ENCODE peak calls at places on chromosome 9, in five cellular contexts. B is dorsolateral prefrontal cortex, I is prostate gland, F is uterus, Y is stomach. P is an unnamed sample.

GRCh38 chr9:137183980-137184595 is 4.3 kb downstream of the ANAPC2 start:
- DNase-seq in F (no peak), B (no peak), Y (no peak), I (no peak), P (no peak)

GRCh38 chr9:131197160-131197911 is 72.0 kb downstream of the NUP214 start:
- DNase-seq in F (no peak), Y (no peak), B (no peak), I (no peak), P (no peak)

GRCh38 chr9:103364753-103365152 is 369.6 kb downstream of the CYLC2 start:
- DNase-seq in B (no peak), Y (no peak), F (no peak), I (no peak), P (no peak)

GRCh38 chr9:132154925-132155324 is 6.9 kb upstream of the NTNG2 start:
- DNase-seq in I (no peak), Y (no peak), F (no peak), B (no peak), P (no peak)

GRCh38 chr9:123689701-123690428 is 240.1 kb downstream of the DENND1A start:
- DNase-seq in I (no peak), B (no peak), F (no peak), Y (no peak), P (no peak)

GRCh38 chr9:124757589-124757988 is 13.5 kb downstream of the NR6A1 start:
- DNase-seq in F (no peak), B (no peak), I (no peak), Y (no peak), P (no peak)

GRCh38 chr9:98172604-98173003 is 19.8 kb downstream of the CORO2A start:
- DNase-seq in I (peak), B (no peak), Y (peak), F (no peak), P (peak)

GRCh38 chr9:76571288-76572204 is 112.6 kb downstream of the GCNT1 start:
- DNase-seq in B (no peak), I (no peak), Y (no peak), F (no peak), P (no peak)

GRCh38 chr9:137218754-137219271 is 3.2 kb downstream of the RNF208 start:
- DNase-seq in B (no peak), F (no peak), I (no peak), Y (peak), P (no peak)

GRCh38 chr9:119094086-119094485 is 275.1 kb downstream of the BRINP1 start:
- DNase-seq in Y (no peak), B (no peak), I (no peak), F (no peak), P (no peak)

GRCh38 chr9:93096131-93096802 is at the start of gene CARD19:
- DNase-seq in I (peak), F (peak), B (no peak), Y (peak), P (peak)

GRCh38 chr9:96587916-96588315 is 31.7 kb downstream of the CDC14B start:
- DNase-seq in Y (no peak), I (no peak), B (no peak), F (no peak), P (no peak)

GRCh38 chr9:96859461-96860198 is 5.3 kb upstream of the ZNF782 start:
- DNase-seq in B (no peak), Y (no peak), I (no peak), F (no peak), P (peak)

GRCh38 chr9:136587944-136588662 is 42.3 kb upstream of the NOTCH1 start:
- DNase-seq in F (no peak), Y (no peak), I (no peak), B (no peak), P (no peak)

GRCh38 chr9:130183133-130183762 is 11.0 kb downstream of the NCS1 start:
- DNase-seq in Y (no peak), F (peak), I (no peak), B (no peak), P (peak)

GRCh38 chr9:130854835-130855234 is 19.8 kb downstream of the ABL1 start:
- DNase-seq in Y (no peak), B (no peak), I (no peak), F (no peak), P (no peak)

GRCh38 chr9:80062581-80062980 is 490.8 kb downstream of the TLE4 start:
- DNase-seq in F (no peak), I (no peak), Y (no peak), B (no peak), P (no peak)

GRCh38 chr9:77019010-77019809 is at the start of gene FOXB2:
- DNase-seq in Y (no peak), B (no peak), F (no peak), I (no peak), P (no peak)

GRCh38 chr9:133509179-133510083 is 15.3 kb downstream of the MYMK start:
- DNase-seq in F (no peak), I (peak), Y (peak), B (no peak), P (no peak)

GRCh38 chr9:75017378-75017777 is 10.7 kb downstream of the CARNMT1 start:
- DNase-seq in F (no peak), Y (no peak), B (no peak), I (no peak), P (no peak)

GRCh38 chr9:7782390-7783120 is 17.0 kb downstream of the DMAC1 start:
- DNase-seq in I (peak), F (no peak), B (no peak), Y (no peak), P (no peak)

GRCh38 chr9:100601216-100601615 is 23.3 kb downstream of the CAVIN4 start:
- DNase-seq in I (peak), B (no peak), Y (peak), F (no peak), P (peak)

GRCh38 chr9:101477214-101477613 is 41.6 kb upstream of the ALDOB start:
- DNase-seq in I (no peak), F (no peak), Y (no peak), B (no peak), P (no peak)

GRCh38 chr9:129671065-129671464 is 5.6 kb downstream of the PRRX2 start:
- DNase-seq in B (no peak), I (no peak), Y (no peak), F (no peak), P (no peak)

GRCh38 chr9:106716820-106717219 is 146.1 kb upstream of the ZNF462 start:
- DNase-seq in I (no peak), Y (no peak), B (no peak), F (no peak), P (no peak)

GRCh38 chr9:83538890-83539238 is 663 bp upstream of the FRMD3 start:
- DNase-seq in Y (no peak), I (no peak), B (no peak), F (no peak), P (no peak)

GRCh38 chr9:83535736-83536135 is 2.5 kb downstream of the FRMD3 start:
- DNase-seq in B (no peak), I (no peak), F (no peak), Y (no peak), P (no peak)

GRCh38 chr9:83537331-83538171 is 650 bp downstream of the FRMD3 start:
- DNase-seq in I (no peak), F (no peak), Y (no peak), B (no peak), P (no peak)

GRCh38 chr9:83536332-83536731 is 1.9 kb downstream of the FRMD3 start:
- DNase-seq in B (no peak), F (no peak), I (no peak), Y (no peak), P (peak)

DNA sequence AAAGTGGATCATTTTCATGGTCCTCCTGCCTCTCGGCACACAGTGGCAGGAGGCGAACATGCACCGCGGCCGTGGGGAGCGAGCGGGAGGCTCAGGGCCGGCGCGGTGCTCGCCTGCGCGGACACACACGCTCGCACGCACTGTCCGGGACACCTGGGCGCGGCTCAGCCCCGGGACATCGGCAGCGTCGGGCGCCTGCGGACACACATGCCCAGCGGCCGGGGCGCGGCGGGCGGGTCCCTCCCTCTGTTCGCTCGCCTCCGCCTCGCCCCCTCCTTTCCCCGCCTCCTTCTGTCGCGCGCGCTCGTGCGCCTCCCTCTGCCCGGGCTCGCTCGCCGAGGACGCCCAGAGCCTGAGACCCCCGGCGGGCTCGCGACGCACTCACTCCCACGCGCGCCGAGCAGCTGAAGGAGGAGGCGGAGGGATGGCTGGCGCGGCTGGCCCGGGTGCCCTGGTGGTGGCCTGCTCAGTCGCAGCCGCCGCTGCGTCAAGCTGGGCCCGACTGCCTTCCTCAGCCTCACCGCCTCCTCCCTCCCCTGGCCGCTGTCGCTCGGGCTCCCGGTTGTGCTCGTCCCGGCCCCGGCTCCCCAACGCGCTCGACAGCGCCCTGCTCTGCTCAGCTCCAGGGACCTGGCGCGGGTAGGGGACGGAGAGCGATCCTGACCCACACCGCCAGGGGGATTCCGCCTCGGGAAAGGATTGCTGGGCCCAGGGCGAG is at the start of gene FRMD3:
- DNase-seq in F (peak), Y (peak), I (peak), B (peak), P (peak)
- H3K27ac ChIP-seq in F (peak), Y (peak), I (peak), B (peak), P (no peak)

GRCh38 chr9:127316586-127317383 is 52.2 kb downstream of the GARNL3 start:
- DNase-seq in Y (no peak), F (no peak), I (no peak), B (no peak), P (no peak)
- H3K27ac ChIP-seq in Y (no peak), F (no peak), I (no peak), B (no peak), P (no peak)

DNA sequence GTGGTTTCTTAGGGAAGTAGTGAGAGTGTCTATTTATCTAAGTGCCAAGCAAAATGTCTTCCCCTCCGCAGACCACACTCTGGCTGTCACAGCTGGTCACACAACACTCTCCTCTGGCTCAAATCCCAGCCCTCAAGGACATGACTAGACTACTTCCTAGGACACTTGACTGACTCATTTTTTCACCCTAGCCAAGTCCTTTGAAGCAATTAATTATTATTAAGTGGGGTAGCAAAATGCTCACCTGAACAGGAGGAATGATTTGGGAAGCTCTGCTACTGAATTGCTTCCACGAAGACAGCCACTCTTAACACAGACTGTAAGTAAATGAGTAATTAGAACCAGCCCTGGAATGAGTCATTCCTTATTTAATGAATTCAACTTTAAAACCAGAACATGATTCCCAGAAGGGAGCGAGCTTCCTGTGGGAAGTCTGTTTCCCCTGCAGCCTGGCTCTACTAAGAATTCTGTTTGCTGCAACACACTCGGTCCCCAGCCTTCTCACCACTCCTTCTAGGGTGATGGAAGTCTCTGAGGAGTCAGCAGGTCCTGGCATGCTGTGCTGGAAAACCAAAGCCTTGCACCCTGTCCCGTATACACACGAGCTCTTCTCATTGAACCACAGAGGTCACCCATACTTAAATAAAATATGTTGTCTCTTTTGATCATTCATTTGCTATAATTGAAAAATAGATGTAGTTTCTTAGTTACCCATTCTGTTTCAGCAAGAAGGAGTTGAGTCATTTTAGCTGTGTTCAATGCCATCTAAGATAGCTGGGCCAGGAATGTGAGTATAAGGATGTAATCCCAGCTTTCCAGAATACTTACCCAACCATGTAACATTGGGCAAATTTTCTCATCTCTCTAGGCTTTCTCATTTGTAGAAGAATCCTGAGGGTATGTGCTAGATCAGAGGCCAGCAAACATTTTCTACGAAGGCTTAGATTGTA is 218.6 kb upstream of the RASEF start:
- DNase-seq in F (no peak), I (peak), B (no peak), Y (no peak), P (no peak)
- H3K27ac ChIP-seq in F (no peak), I (no peak), B (peak), Y (peak), P (no peak)

GRCh38 chr9:134696433-134696832 is 54.8 kb downstream of the COL5A1 start:
- DNase-seq in Y (no peak), I (no peak), F (no peak), B (no peak), P (no peak)

GRCh38 chr9:134699343-134699740 is 57.7 kb downstream of the COL5A1 start:
- DNase-seq in F (no peak), Y (no peak), B (no peak), I (no peak), P (no peak)

GRCh38 chr9:134700636-134701350 is 59.2 kb downstream of the COL5A1 start:
- DNase-seq in B (no peak), I (no peak), Y (no peak), F (no peak), P (no peak)

GRCh38 chr9:134698587-134699342 is 57.2 kb downstream of the COL5A1 start:
- DNase-seq in F (peak), I (peak), B (peak), Y (peak), P (peak)

DNA sequence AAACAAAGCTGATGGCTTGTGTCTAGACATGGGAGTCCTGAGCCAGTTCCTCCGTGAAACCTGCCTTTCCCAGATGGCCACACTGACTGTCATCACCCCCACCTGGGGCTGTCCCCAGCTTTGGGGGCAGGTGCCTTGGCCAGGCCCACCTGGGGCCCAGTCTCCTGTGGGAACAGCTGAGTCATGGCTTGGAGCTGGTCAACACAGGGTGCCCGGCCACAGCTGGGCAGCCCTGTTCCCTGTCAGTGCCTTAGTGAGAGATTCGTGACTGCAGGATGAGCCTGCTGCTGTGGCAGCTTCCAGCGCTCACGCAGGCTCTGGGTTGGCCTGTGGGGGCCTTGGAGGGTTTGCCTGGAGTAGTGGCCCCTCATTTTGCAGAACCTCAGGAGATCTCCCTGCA is 56.5 kb downstream of the COL5A1 start:
- DNase-seq in Y (no peak), F (no peak), I (no peak), B (no peak), P (no peak)
- H3K27ac ChIP-seq in Y (no peak), F (no peak), I (no peak), B (no peak), P (peak)

GRCh38 chr9:33172256-33172678 is 5.1 kb upstream of the B4GALT1 start:
- DNase-seq in F (no peak), I (no peak), B (no peak), Y (no peak), P (no peak)

GRCh38 chr9:33167949-33168535 is 906 bp upstream of the B4GALT1 start:
- DNase-seq in B (no peak), I (no peak), Y (no peak), F (peak), P (no peak)

GRCh38 chr9:33172735-33173238 is 5.7 kb upstream of the B4GALT1 start:
- DNase-seq in Y (no peak), F (no peak), I (no peak), B (no peak), P (no peak)

GRCh38 chr9:33168941-33169544 is 1.9 kb upstream of the B4GALT1 start:
- DNase-seq in B (no peak), I (no peak), Y (no peak), F (no peak), P (no peak)

GRCh38 chr9:33170464-33171156 is 3.5 kb upstream of the B4GALT1 start:
- DNase-seq in I (peak), B (no peak), Y (peak), F (no peak), P (peak)
- H3K27ac ChIP-seq in I (no peak), B (no peak), Y (peak), F (no peak), P (no peak)

P was measured in WERI-Rb-1.